ENCODE peak calls at places on chromosomes 16 and 17, in four cellular contexts. E is RWPE2; H is HL-60; Y is stimulated activated CD4-positive, alpha-beta T cell treated with anti-CD3 and anti-CD28 coated beads, Interleukin-15, amount 100 ng/mL, for 1 hour. K is an unnamed sample.

GRCh38 chr16:71542377-71542776 is 16.2 kb downstream of the CHST4 start:
- DNase-seq in E (no peak), Y (no peak), H (peak; percentile 62), K (no peak)

GRCh38 chr16:88685156-88686061 is 898 bp downstream of the SNAI3 start:
- DNase-seq in E (no peak), H (no peak), Y (peak; percentile 43), K (no peak)

GRCh38 chr17:38798614-38799500 is 499 bp downstream of the PIP4K2B start:
- DNase-seq in E (peak; percentile 65), Y (peak; percentile 1), H (peak; percentile 65), K (no peak)

GRCh38 chr17:76578376-76578775 is 7.3 kb downstream of the ST6GALNAC2 start:
- DNase-seq in Y (no peak), H (no peak), E (no peak), K (no peak)

GRCh38 chr16:66677179-66677578 is 19.4 kb downstream of the CMTM4 start:
- DNase-seq in Y (no peak), H (no peak), E (no peak), K (no peak)

GRCh38 chr17:39196820-39197331 is 593 bp downstream of the CACNB1 start:
- DNase-seq in Y (no peak), E (no peak), H (no peak), K (no peak)

GRCh38 chr17:62724398-62725146 is 83.5 kb downstream of the MARCHF10 start:
- DNase-seq in E (no peak), H (no peak), Y (peak; percentile 41), K (no peak)

GRCh38 chr17:59616253-59616920 is 3.3 kb upstream of the CLTC start:
- DNase-seq in H (no peak), E (no peak), Y (no peak), K (no peak)

GRCh38 chr16:19804538-19805323 is 79.9 kb downstream of the GPRC5B start:
- DNase-seq in H (peak; percentile 86), Y (peak; percentile 8), E (no peak), K (no peak)

GRCh38 chr17:31537558-31537957 is 146.1 kb downstream of the RAB11FIP4 start:
- DNase-seq in Y (no peak), H (no peak), E (no peak), K (no peak)

GRCh38 chr16:53058441-53058840 is 3.6 kb downstream of the CHD9 start:
- DNase-seq in Y (no peak), H (no peak), E (no peak), K (no peak)

GRCh38 chr16:70686376-70687171 is 721 bp upstream of the MTSS2 start:
- DNase-seq in E (no peak), H (no peak), Y (no peak), K (no peak)

GRCh38 chr17:58886514-58886913 is 130.9 kb downstream of the PPM1E start:
- DNase-seq in H (no peak), Y (no peak), E (no peak), K (no peak)

GRCh38 chr16:79272141-79272577 is 328.4 kb downstream of the MAF start:
- DNase-seq in H (no peak), E (no peak), Y (peak; percentile 15), K (no peak)

GRCh38 chr16:68351991-68352431 is 41.2 kb downstream of the PRMT7 start:
- DNase-seq in H (no peak), E (no peak), Y (no peak), K (no peak)

GRCh38 chr17:49277638-49278037 is 47.1 kb upstream of the PHOSPHO1 start:
- DNase-seq in E (no peak), H (no peak), Y (no peak), K (no peak)

GRCh38 chr16:627458-628239 is 3.1 kb upstream of the WFIKKN1 start:
- DNase-seq in E (no peak), H (no peak), Y (no peak), K (no peak)

GRCh38 chr16:85056211-85056748 is 28.7 kb downstream of the KIAA0513 start:
- DNase-seq in Y (no peak), E (no peak), H (peak; percentile 26), K (no peak)

GRCh38 chr16:89066746-89067145 is 26.9 kb upstream of the ACSF3 start:
- DNase-seq in H (no peak), E (no peak), Y (no peak), K (no peak)

GRCh38 chr16:87303431-87303930 is 13.7 kb downstream of the C16orf95 start:
- DNase-seq in E (no peak), H (peak; percentile 66), Y (no peak), K (no peak)

K was measured in SIG-M5.